ENCODE peak calls at places on chromosomes 3 and 15, in four cellular contexts. H is HCT116, E is GM12878, G is K562. L is an unnamed sample.

GRCh38 chr3:182142928-182143327 is 431.2 kb downstream of the SOX2 start:
- DNase-seq in H (no peak), E (no peak), G (no peak), L (no peak)

GRCh38 chr3:38117163-38117716 is 19.7 kb downstream of the ACAA1 start:
- DNase-seq in H (no peak), E (no peak), G (no peak), L (no peak)

GRCh38 chr15:63181658-63182057 is 7.7 kb upstream of the RAB8B start:
- DNase-seq in H (no peak), E (no peak), G (no peak), L (no peak)

GRCh38 chr3:11551019-11551418 is 92.7 kb downstream of the VGLL4 start:
- DNase-seq in H (no peak), E (no peak), G (no peak), L (no peak)

GRCh38 chr3:139824864-139825263 is 110.1 kb upstream of the CLSTN2 start:
- DNase-seq in H (no peak), E (no peak), G (no peak), L (no peak)

GRCh38 chr3:34001022-34001421 is 202.6 kb downstream of the PDCD6IP start:
- DNase-seq in H (no peak), E (no peak), G (no peak), L (peak; percentile 92)

GRCh38 chr3:43289401-43289800 is 3.1 kb downstream of the SNRK start:
- DNase-seq in H (no peak), E (no peak), G (no peak), L (no peak)

GRCh38 chr15:73440571-73440970 is 2.4 kb upstream of the REC114 start:
- DNase-seq in H (no peak), E (no peak), G (no peak), L (no peak)

GRCh38 chr3:2869905-2870304 is 240.3 kb downstream of the IL5RA start:
- DNase-seq in H (no peak), E (no peak), G (no peak), L (no peak)

GRCh38 chr15:101371081-101371480 is 76.0 kb upstream of the SNRPA1 start:
- DNase-seq in H (no peak), E (no peak), G (no peak), L (no peak)
- TF ChIP-seq ZNF274 in H (no peak), E (no peak), G (no peak), L (no peak)

GRCh38 chr3:58989173-58989572 is 60.7 kb downstream of the CFAP20DC start:
- DNase-seq in H (no peak), E (no peak), G (no peak), L (no peak)
- TF ChIP-seq ATF3 in H (no peak), E (no peak), G (no peak), L (no peak)

GRCh38 chr3:124347418-124347817 is 355.5 kb upstream of the ROPN1 start:
- DNase-seq in H (peak; percentile 2), E (no peak), G (no peak), L (no peak)
- TF ChIP-seq ZNF274 in H (no peak), E (no peak), G (no peak), L (no peak)

GRCh38 chr3:188230962-188231361 is 77.0 kb downstream of the LPP start:
- DNase-seq in H (peak; percentile 16), E (no peak), G (no peak), L (no peak)
- TF ChIP-seq ATF3 in H (no peak), E (no peak), G (no peak), L (no peak)

GRCh38 chr3:9497821-9498565 is 55.6 kb downstream of the LHFPL4 start:
- DNase-seq in H (peak; percentile 33), E (no peak), G (no peak), L (no peak)

GRCh38 chr3:9501226-9501625 is 52.4 kb downstream of the LHFPL4 start:
- DNase-seq in H (no peak), E (no peak), G (no peak), L (no peak)

GRCh38 chr3:9499455-9500107 is 54.0 kb downstream of the LHFPL4 start:
- DNase-seq in H (no peak), E (no peak), G (no peak), L (no peak)

GRCh38 chr3:9498781-9499180 is 54.8 kb downstream of the LHFPL4 start:
- DNase-seq in H (no peak), E (no peak), G (no peak), L (no peak)

DNA sequence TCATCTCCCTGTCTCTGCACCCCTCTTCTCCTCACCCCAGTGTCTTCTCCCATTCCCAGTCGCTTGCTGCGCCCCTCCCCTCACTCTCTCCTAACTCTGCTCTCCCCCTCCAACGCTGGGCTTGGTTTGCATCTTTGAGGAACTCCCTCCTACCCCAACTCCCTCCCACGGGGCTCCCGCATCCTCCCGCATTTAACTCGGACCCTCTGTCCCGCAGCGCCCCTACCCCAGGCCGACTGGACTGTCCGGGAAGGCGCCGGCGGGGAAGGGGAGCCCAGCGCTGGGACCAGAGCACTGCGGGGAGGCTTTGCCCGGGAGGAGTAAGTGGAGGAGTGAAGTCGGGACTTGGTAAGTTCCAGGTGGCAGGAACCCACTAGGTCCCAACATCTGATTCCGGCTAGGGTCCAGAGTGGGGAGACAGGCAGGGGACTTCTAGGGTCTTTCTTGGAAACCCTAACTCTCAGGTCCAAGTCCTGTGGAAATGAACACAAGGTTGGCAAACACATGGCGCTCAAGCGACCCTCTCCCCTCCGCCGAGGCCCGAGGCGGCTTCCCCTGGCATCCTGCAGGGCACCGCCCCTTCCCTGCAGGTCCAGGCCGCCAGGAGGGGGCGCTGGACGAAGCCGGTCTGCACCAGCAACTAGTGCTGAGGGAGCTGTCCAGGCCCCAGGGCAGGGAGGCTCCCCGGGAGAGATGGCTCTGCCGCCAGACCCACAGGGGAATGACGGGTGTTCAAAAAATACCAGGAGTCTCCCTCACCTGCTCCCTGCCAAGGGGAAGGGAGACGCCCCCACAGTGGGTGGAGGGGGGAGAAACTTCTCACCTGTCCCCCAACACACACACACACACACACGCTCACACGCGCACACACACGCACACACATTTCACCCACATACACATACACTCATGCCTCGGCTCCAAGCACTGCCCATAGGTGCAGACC is 53.2 kb downstream of the LHFPL4 start:
- DNase-seq in H (peak; percentile 48), E (no peak), G (peak; percentile 83), L (peak; percentile 28)
- TF ChIP-seq ZNF274 in H (no peak), E (no peak), G (no peak), L (no peak)